ENCODE peak calls at places on chromosome 19, in eight cellular contexts. One of them, this sample, is unnamed.

GRCh38 chr19:14062558-14062855 is 631 bp upstream of the PALM3 start:
- DNase-seq in SK-N-SH: no peak
- DNase-seq in HCT116: no peak
- DNase-seq in A549: no peak
- DNase-seq in AG04450: no peak
- DNase-seq in left lung: no peak
- DNase-seq in pancreas: no peak
- DNase-seq in right lobe of liver: no peak
- DNase-seq in this sample: no peak

GRCh38 chr19:36915992-36916830 is at the start of the genes ZNF568 and ZNF829:
- DNase-seq in SK-N-SH: peak
- DNase-seq in HCT116: no peak
- DNase-seq in A549: peak
- DNase-seq in AG04450: peak
- DNase-seq in left lung: peak
- DNase-seq in pancreas: peak
- DNase-seq in right lobe of liver: peak
- DNase-seq in this sample: peak

GRCh38 chr19:48292798-48293197 is 22.9 kb downstream of the ZNF114 start:
- DNase-seq in SK-N-SH: no peak
- DNase-seq in HCT116: no peak
- DNase-seq in A549: peak
- DNase-seq in AG04450: no peak
- DNase-seq in left lung: no peak
- DNase-seq in pancreas: no peak
- DNase-seq in right lobe of liver: no peak
- DNase-seq in this sample: peak

GRCh38 chr19:30158893-30159245 is 213.3 kb upstream of the ZNF536 start:
- DNase-seq in SK-N-SH: no peak
- DNase-seq in HCT116: no peak
- DNase-seq in A549: no peak
- DNase-seq in AG04450: no peak
- DNase-seq in left lung: no peak
- DNase-seq in pancreas: no peak
- DNase-seq in right lobe of liver: peak
- DNase-seq in this sample: no peak

GRCh38 chr19:6108721-6109633 is 1.3 kb downstream of the RFX2 start:
- DNase-seq in SK-N-SH: peak
- DNase-seq in HCT116: no peak
- DNase-seq in A549: peak
- DNase-seq in AG04450: no peak
- DNase-seq in left lung: peak
- DNase-seq in pancreas: peak
- DNase-seq in right lobe of liver: peak
- DNase-seq in this sample: peak

GRCh38 chr19:2135474-2136402 is 15.6 kb downstream of the AP3D1 start:
- DNase-seq in SK-N-SH: no peak
- DNase-seq in HCT116: no peak
- DNase-seq in A549: no peak
- DNase-seq in AG04450: no peak
- DNase-seq in left lung: no peak
- DNase-seq in pancreas: no peak
- DNase-seq in right lobe of liver: no peak
- DNase-seq in this sample: no peak

GRCh38 chr19:34082289-34083077 is 89.8 kb upstream of the LSM14A start:
- DNase-seq in SK-N-SH: no peak
- DNase-seq in HCT116: no peak
- DNase-seq in A549: no peak
- DNase-seq in AG04450: no peak
- DNase-seq in left lung: no peak
- DNase-seq in pancreas: no peak
- DNase-seq in right lobe of liver: no peak
- DNase-seq in this sample: no peak

GRCh38 chr19:53467138-53467502 is 413 bp upstream of the ZNF813 start:
- DNase-seq in SK-N-SH: peak
- DNase-seq in HCT116: no peak
- DNase-seq in A549: no peak
- DNase-seq in AG04450: no peak
- DNase-seq in left lung: peak
- DNase-seq in pancreas: peak
- DNase-seq in right lobe of liver: no peak
- DNase-seq in this sample: no peak

GRCh38 chr19:50830266-50831025 is 2.9 kb downstream of the KLK15 start:
- DNase-seq in SK-N-SH: peak
- DNase-seq in HCT116: no peak
- DNase-seq in A549: no peak
- DNase-seq in AG04450: no peak
- DNase-seq in left lung: no peak
- DNase-seq in pancreas: no peak
- DNase-seq in right lobe of liver: no peak
- DNase-seq in this sample: no peak

GRCh38 chr19:48830965-48831364 is 5.3 kb downstream of the HSD17B14 start:
- DNase-seq in SK-N-SH: no peak
- DNase-seq in HCT116: no peak
- DNase-seq in A549: no peak
- DNase-seq in AG04450: no peak
- DNase-seq in left lung: no peak
- DNase-seq in pancreas: no peak
- DNase-seq in right lobe of liver: no peak
- DNase-seq in this sample: no peak

GRCh38 chr19:52200044-52200443 is 10.2 kb downstream of the PPP2R1A start:
- DNase-seq in SK-N-SH: no peak
- DNase-seq in HCT116: no peak
- DNase-seq in A549: no peak
- DNase-seq in AG04450: peak
- DNase-seq in left lung: no peak
- DNase-seq in pancreas: no peak
- DNase-seq in right lobe of liver: no peak
- DNase-seq in this sample: peak

GRCh38 chr19:48302600-48302959 is 22.8 kb upstream of the EMP3 start:
- DNase-seq in SK-N-SH: no peak
- DNase-seq in HCT116: no peak
- DNase-seq in A549: no peak
- DNase-seq in AG04450: no peak
- DNase-seq in left lung: no peak
- DNase-seq in pancreas: no peak
- DNase-seq in right lobe of liver: no peak
- DNase-seq in this sample: no peak

GRCh38 chr19:45355402-45355801 is 14.9 kb downstream of the KLC3 start:
- DNase-seq in SK-N-SH: no peak
- DNase-seq in HCT116: no peak
- DNase-seq in A549: no peak
- DNase-seq in AG04450: no peak
- DNase-seq in left lung: no peak
- DNase-seq in pancreas: no peak
- DNase-seq in right lobe of liver: no peak
- DNase-seq in this sample: no peak

GRCh38 chr19:30682576-30683536 is 310.7 kb downstream of the ZNF536 start:
- DNase-seq in SK-N-SH: peak
- DNase-seq in HCT116: peak
- DNase-seq in A549: peak
- DNase-seq in AG04450: peak
- DNase-seq in left lung: peak
- DNase-seq in pancreas: peak
- DNase-seq in right lobe of liver: peak
- DNase-seq in this sample: peak

GRCh38 chr19:35346193-35347052 is 1.3 kb upstream of the FFAR1 start:
- DNase-seq in SK-N-SH: no peak
- DNase-seq in HCT116: no peak
- DNase-seq in A549: no peak
- DNase-seq in AG04450: no peak
- DNase-seq in left lung: peak
- DNase-seq in pancreas: no peak
- DNase-seq in right lobe of liver: peak
- DNase-seq in this sample: no peak

GRCh38 chr19:42290523-42291436 is 11.2 kb upstream of the PRR19 start:
- DNase-seq in SK-N-SH: peak
- DNase-seq in HCT116: no peak
- DNase-seq in A549: peak
- DNase-seq in AG04450: no peak
- DNase-seq in left lung: no peak
- DNase-seq in pancreas: peak
- DNase-seq in right lobe of liver: peak
- DNase-seq in this sample: no peak

GRCh38 chr19:2555422-2556220 is 79.7 kb downstream of the GADD45B start:
- DNase-seq in SK-N-SH: no peak
- DNase-seq in HCT116: no peak
- DNase-seq in A549: no peak
- DNase-seq in AG04450: no peak
- DNase-seq in left lung: peak
- DNase-seq in pancreas: no peak
- DNase-seq in right lobe of liver: no peak
- DNase-seq in this sample: no peak

GRCh38 chr19:3345850-3346460 is 20.4 kb upstream of the NFIC start:
- DNase-seq in SK-N-SH: no peak
- DNase-seq in HCT116: no peak
- DNase-seq in A549: no peak
- DNase-seq in AG04450: no peak
- DNase-seq in left lung: no peak
- DNase-seq in pancreas: peak
- DNase-seq in right lobe of liver: no peak
- DNase-seq in this sample: no peak

GRCh38 chr19:1549332-1549945 is 18.7 kb downstream of the MEX3D start:
- DNase-seq in SK-N-SH: no peak
- DNase-seq in HCT116: no peak
- DNase-seq in A549: no peak
- DNase-seq in AG04450: no peak
- DNase-seq in left lung: no peak
- DNase-seq in pancreas: no peak
- DNase-seq in right lobe of liver: no peak
- DNase-seq in this sample: no peak

GRCh38 chr19:3293560-3293959 is 69.1 kb downstream of the CELF5 start:
- DNase-seq in SK-N-SH: peak
- DNase-seq in HCT116: no peak
- DNase-seq in A549: no peak
- DNase-seq in AG04450: no peak
- DNase-seq in left lung: no peak
- DNase-seq in pancreas: no peak
- DNase-seq in right lobe of liver: no peak
- DNase-seq in this sample: no peak

GRCh38 chr19:10102787-10103236 is 334 bp upstream of the ANGPTL6 start:
- DNase-seq in SK-N-SH: peak
- DNase-seq in HCT116: no peak
- DNase-seq in A549: no peak
- DNase-seq in AG04450: no peak
- DNase-seq in left lung: no peak
- DNase-seq in pancreas: no peak
- DNase-seq in right lobe of liver: no peak
- DNase-seq in this sample: no peak

GRCh38 chr19:39428309-39429112 is 7.2 kb downstream of the RPS16 start:
- DNase-seq in SK-N-SH: no peak
- DNase-seq in HCT116: no peak
- DNase-seq in A549: peak
- DNase-seq in AG04450: peak
- DNase-seq in left lung: peak
- DNase-seq in pancreas: peak
- DNase-seq in right lobe of liver: no peak
- DNase-seq in this sample: no peak

GRCh38 chr19:18494267-18494607 is 27.6 kb downstream of the ELL start:
- DNase-seq in SK-N-SH: no peak
- DNase-seq in HCT116: no peak
- DNase-seq in A549: no peak
- DNase-seq in AG04450: no peak
- DNase-seq in left lung: no peak
- DNase-seq in pancreas: no peak
- DNase-seq in right lobe of liver: no peak
- DNase-seq in this sample: no peak
- H3K27ac ChIP-seq in SK-N-SH: no peak
- H3K27ac ChIP-seq in HCT116: no peak
- H3K27ac ChIP-seq in A549: no peak
- H3K27ac ChIP-seq in AG04450: peak
- H3K27ac ChIP-seq in left lung: peak
- H3K27ac ChIP-seq in pancreas: no peak
- H3K27ac ChIP-seq in right lobe of liver: no peak
- H3K27ac ChIP-seq in this sample: peak

GRCh38 chr19:13029893-13030292 is 34.6 kb downstream of the NFIX start:
- DNase-seq in SK-N-SH: no peak
- DNase-seq in HCT116: no peak
- DNase-seq in A549: no peak
- DNase-seq in AG04450: no peak
- DNase-seq in left lung: no peak
- DNase-seq in pancreas: no peak
- DNase-seq in right lobe of liver: no peak
- DNase-seq in this sample: no peak
- TF ChIP-seq CTCF in SK-N-SH: peak
- TF ChIP-seq CTCF in HCT116: peak
- TF ChIP-seq CTCF in A549: peak
- TF ChIP-seq CTCF in AG04450: peak
- TF ChIP-seq CTCF in left lung: peak
- TF ChIP-seq CTCF in pancreas: no peak
- TF ChIP-seq CTCF in right lobe of liver: peak
- TF ChIP-seq CTCF in this sample: peak

DNA sequence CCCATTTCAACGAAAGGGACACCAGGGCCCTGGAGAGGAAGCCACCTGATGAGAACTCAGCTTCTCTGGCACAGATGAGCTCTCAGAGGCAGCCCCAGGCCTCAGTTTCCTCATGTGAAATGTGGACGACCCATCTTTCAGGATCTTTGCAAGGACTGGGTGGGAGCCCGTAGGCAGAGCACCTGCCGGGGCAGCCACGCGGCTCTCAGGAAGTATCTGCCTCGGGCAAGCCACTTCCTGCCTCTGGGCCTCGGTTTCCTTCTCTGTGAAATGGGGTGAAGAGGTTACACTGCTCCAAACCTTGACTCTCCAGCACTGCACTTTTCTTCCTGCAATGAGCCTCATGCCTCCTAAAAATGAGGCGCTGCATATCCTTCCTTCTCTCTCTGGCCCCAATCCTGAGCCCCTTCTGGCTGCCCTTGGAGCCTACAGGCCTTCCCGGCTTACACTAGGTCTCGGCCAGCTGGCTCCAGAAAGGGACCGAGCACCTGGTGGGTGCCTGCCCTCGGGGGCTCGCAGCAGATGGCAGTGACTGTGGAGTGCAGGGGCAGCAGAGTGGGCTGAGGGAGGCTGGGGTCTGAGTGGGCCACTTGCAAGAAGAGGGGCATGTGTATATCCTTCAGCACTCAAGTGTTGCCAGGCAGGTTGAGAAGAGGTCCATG is 3.5 kb downstream of the SSBP4 start:
- DNase-seq in SK-N-SH: no peak
- DNase-seq in HCT116: no peak
- DNase-seq in A549: no peak
- DNase-seq in AG04450: no peak
- DNase-seq in left lung: no peak
- DNase-seq in pancreas: no peak
- DNase-seq in right lobe of liver: no peak
- DNase-seq in this sample: no peak
- H3K27ac ChIP-seq in SK-N-SH: no peak
- H3K27ac ChIP-seq in HCT116: no peak
- H3K27ac ChIP-seq in A549: no peak
- H3K27ac ChIP-seq in AG04450: no peak
- H3K27ac ChIP-seq in left lung: no peak
- H3K27ac ChIP-seq in pancreas: no peak
- H3K27ac ChIP-seq in right lobe of liver: no peak
- H3K27ac ChIP-seq in this sample: peak

DNA sequence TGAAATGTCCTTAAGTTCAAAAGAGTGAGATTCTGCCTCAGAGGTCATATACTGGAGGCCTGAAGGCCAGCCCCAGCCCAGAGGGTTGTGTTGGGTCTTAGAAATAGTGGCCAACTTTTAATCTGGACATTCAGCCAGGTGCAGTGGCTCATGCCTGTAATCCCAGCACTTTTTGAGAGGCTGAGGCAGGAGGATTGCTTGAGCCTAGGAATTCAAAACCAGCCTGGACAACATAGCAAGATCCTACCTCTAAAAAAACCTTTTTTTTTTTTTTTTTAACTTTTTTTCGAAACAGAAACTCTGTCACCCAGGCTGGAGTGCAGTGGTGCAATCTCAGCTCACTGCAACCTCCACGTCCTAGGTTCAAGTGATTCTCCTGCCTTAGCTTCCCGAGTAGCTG is 15.5 kb downstream of the DPF1 start:
- DNase-seq in SK-N-SH: no peak
- DNase-seq in HCT116: no peak
- DNase-seq in A549: no peak
- DNase-seq in AG04450: no peak
- DNase-seq in left lung: no peak
- DNase-seq in pancreas: no peak
- DNase-seq in right lobe of liver: no peak
- DNase-seq in this sample: no peak
- TF ChIP-seq CTCF in SK-N-SH: no peak
- TF ChIP-seq CTCF in HCT116: no peak
- TF ChIP-seq CTCF in A549: no peak
- TF ChIP-seq CTCF in AG04450: no peak
- TF ChIP-seq CTCF in left lung: no peak
- TF ChIP-seq CTCF in pancreas: no peak
- TF ChIP-seq CTCF in right lobe of liver: no peak
- TF ChIP-seq CTCF in this sample: no peak

This sample was measured in RWPE1.